ENCODE peak calls at places on chromosomes 13 and 19, in four cellular contexts. One of them, this sample, is unnamed.

GRCh38 chr13:93230466-93230865 is 3.9 kb downstream of the GPC6 start:
- DNase-seq in hepatocyte: peak
- DNase-seq in SJSA1: no peak
- DNase-seq in PC-9: no peak
- DNase-seq in this sample: no peak

GRCh38 chr19:47514151-47514868 is 553 bp downstream of the NAPA start:
- DNase-seq in PC-9: no peak
- DNase-seq in hepatocyte: peak
- DNase-seq in SJSA1: no peak
- DNase-seq in this sample: no peak

GRCh38 chr19:40246292-40247073 is 20.0 kb upstream of the CCNP start:
- DNase-seq in SJSA1: no peak
- DNase-seq in hepatocyte: no peak
- DNase-seq in PC-9: no peak
- DNase-seq in this sample: no peak

GRCh38 chr19:44615529-44616247 is 2.3 kb downstream of the IGSF23 start:
- DNase-seq in PC-9: no peak
- DNase-seq in SJSA1: no peak
- DNase-seq in hepatocyte: peak
- DNase-seq in this sample: no peak

GRCh38 chr19:3094638-3095374 is 644 bp downstream of the GNA11 start:
- DNase-seq in PC-9: no peak
- DNase-seq in SJSA1: no peak
- DNase-seq in hepatocyte: peak
- DNase-seq in this sample: no peak

GRCh38 chr13:106455777-106456176 is 79.7 kb downstream of the EFNB2 start:
- DNase-seq in SJSA1: peak
- DNase-seq in hepatocyte: no peak
- DNase-seq in PC-9: no peak
- DNase-seq in this sample: no peak

GRCh38 chr13:114112231-114112825 is 20.1 kb downstream of the RASA3 start:
- DNase-seq in hepatocyte: no peak
- DNase-seq in SJSA1: no peak
- DNase-seq in PC-9: no peak
- DNase-seq in this sample: no peak

GRCh38 chr19:18091217-18091608 is 4.5 kb upstream of the IL12RB1 start:
- DNase-seq in SJSA1: no peak
- DNase-seq in PC-9: no peak
- DNase-seq in hepatocyte: no peak
- DNase-seq in this sample: no peak

GRCh38 chr19:34393629-34394028 is 10.6 kb upstream of the PDCD2L start:
- DNase-seq in hepatocyte: no peak
- DNase-seq in SJSA1: no peak
- DNase-seq in PC-9: no peak
- DNase-seq in this sample: no peak

GRCh38 chr19:37905936-37906867 is at the start of gene WDR87:
- DNase-seq in hepatocyte: peak
- DNase-seq in SJSA1: no peak
- DNase-seq in PC-9: peak
- DNase-seq in this sample: no peak

GRCh38 chr13:45546410-45546765 is 69.2 kb downstream of the ERICH6B start:
- DNase-seq in SJSA1: no peak
- DNase-seq in hepatocyte: no peak
- DNase-seq in PC-9: no peak
- DNase-seq in this sample: no peak

GRCh38 chr13:45511310-45512147 is 46.8 kb downstream of the COG3 start:
- DNase-seq in hepatocyte: peak
- DNase-seq in SJSA1: no peak
- DNase-seq in PC-9: peak
- DNase-seq in this sample: no peak

GRCh38 chr19:39325778-39326680 is 5.4 kb upstream of the LRFN1 start:
- DNase-seq in PC-9: no peak
- DNase-seq in hepatocyte: no peak
- DNase-seq in SJSA1: no peak
- DNase-seq in this sample: no peak

GRCh38 chr13:43200736-43201135 is 177.3 kb downstream of the DNAJC15 start:
- DNase-seq in hepatocyte: no peak
- DNase-seq in PC-9: no peak
- DNase-seq in SJSA1: no peak
- DNase-seq in this sample: no peak

GRCh38 chr13:111967572-111968201 is 99.3 kb upstream of the SOX1 start:
- DNase-seq in hepatocyte: no peak
- DNase-seq in PC-9: no peak
- DNase-seq in SJSA1: no peak
- DNase-seq in this sample: no peak

GRCh38 chr13:45167611-45168554 is 33.0 kb downstream of the KCTD4 start:
- DNase-seq in hepatocyte: peak
- DNase-seq in SJSA1: peak
- DNase-seq in PC-9: peak
- DNase-seq in this sample: peak

GRCh38 chr19:32691952-32692726 is 518 bp downstream of the NUDT19 start:
- DNase-seq in hepatocyte: peak
- DNase-seq in SJSA1: peak
- DNase-seq in PC-9: peak
- DNase-seq in this sample: no peak

GRCh38 chr19:17616961-17617806 is 61.7 kb downstream of the COLGALT1 start:
- DNase-seq in PC-9: no peak
- DNase-seq in hepatocyte: peak
- DNase-seq in SJSA1: no peak
- DNase-seq in this sample: peak

GRCh38 chr19:49340865-49341718 is 5.9 kb downstream of the CD37 start:
- DNase-seq in SJSA1: no peak
- DNase-seq in PC-9: no peak
- DNase-seq in hepatocyte: no peak
- DNase-seq in this sample: no peak

GRCh38 chr13:74755065-74755464 is 620.9 kb upstream of the KLF12 start:
- DNase-seq in PC-9: no peak
- DNase-seq in SJSA1: no peak
- DNase-seq in hepatocyte: no peak
- DNase-seq in this sample: no peak

GRCh38 chr19:12485571-12485970 is 955 bp upstream of the ZNF709 start:
- DNase-seq in PC-9: no peak
- DNase-seq in SJSA1: no peak
- DNase-seq in hepatocyte: no peak
- DNase-seq in this sample: no peak

GRCh38 chr19:12481781-12482504 is 2.7 kb downstream of the ZNF709 start:
- DNase-seq in hepatocyte: no peak
- DNase-seq in PC-9: no peak
- DNase-seq in SJSA1: no peak
- DNase-seq in this sample: no peak

GRCh38 chr19:12482505-12482886 is 2.1 kb downstream of the ZNF709 start:
- DNase-seq in hepatocyte: no peak
- DNase-seq in PC-9: no peak
- DNase-seq in SJSA1: no peak
- DNase-seq in this sample: no peak

GRCh38 chr19:12484371-12485322 is at the start of gene ZNF709:
- DNase-seq in PC-9: peak
- DNase-seq in hepatocyte: peak
- DNase-seq in SJSA1: peak
- DNase-seq in this sample: no peak

DNA sequence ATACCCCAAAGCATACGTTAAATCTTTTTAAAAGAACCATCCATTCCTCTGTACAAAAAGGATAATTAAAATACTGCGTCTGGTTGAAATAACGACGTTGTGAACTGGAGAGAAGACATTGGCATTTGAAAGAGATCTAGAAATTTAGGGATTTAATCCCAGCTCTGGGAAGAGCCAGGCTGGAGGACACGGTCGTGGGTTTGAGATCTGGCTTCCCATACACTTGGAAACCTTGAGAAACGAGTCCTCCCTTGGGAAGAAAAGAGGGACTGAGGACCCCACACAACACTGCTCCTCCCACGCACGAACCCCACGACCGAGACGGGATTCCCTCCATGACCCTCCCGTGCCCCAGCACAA is 625 bp downstream of the ZNF709 start:
- DNase-seq in PC-9: no peak
- DNase-seq in hepatocyte: no peak
- DNase-seq in SJSA1: no peak
- DNase-seq in this sample: no peak
- H3K27ac ChIP-seq in PC-9: no peak
- H3K27ac ChIP-seq in hepatocyte: peak
- H3K27ac ChIP-seq in SJSA1: no peak
- H3K27ac ChIP-seq in this sample: no peak

GRCh38 chr13:97316390-97316789 is 94.3 kb downstream of the MBNL2 start:
- DNase-seq in PC-9: no peak
- DNase-seq in hepatocyte: no peak
- DNase-seq in SJSA1: no peak
- DNase-seq in this sample: no peak
- H3K27ac ChIP-seq in PC-9: no peak
- H3K27ac ChIP-seq in hepatocyte: no peak
- H3K27ac ChIP-seq in SJSA1: no peak
- H3K27ac ChIP-seq in this sample: no peak

DNA sequence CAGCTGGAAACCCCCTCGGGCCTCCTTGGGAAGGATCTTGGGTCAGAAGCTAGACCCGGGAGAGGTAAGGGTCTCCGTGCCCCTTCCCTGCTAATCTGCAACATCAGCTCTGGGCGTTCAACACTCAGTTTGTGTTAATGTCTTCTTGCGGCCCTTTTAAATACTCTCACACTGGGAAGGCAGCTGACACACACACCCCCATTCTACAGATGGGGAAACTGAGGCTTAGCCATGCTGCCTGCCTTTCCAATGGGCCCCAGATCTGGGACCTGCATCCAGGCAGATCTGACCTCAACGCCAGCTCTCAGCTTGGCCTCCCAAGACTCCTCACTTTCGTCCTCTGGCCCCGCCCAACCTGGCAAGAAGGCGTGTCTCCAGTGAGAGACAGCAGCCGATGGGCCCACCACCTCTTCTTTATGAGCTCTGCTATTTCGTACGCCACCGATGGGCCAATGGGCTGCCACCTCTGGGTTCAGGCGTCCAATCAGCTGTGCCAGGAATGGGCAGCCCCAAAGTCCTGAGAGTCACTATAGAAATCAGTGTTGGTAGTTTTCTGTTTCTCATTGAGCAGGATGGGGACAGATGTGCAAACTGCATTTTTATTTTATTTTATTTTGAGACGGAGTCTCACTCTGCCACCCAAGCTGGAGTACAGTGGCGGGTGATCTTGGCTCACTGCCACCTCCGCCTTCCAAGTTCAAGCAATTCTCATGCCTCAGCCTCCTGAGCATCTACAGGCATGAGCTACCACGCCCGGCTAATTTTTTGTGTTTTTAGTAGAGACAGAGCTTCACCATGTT is 43.8 kb downstream of the DNM2 start:
- DNase-seq in SJSA1: no peak
- DNase-seq in PC-9: peak
- DNase-seq in hepatocyte: no peak
- DNase-seq in this sample: no peak
- H3K27ac ChIP-seq in SJSA1: no peak
- H3K27ac ChIP-seq in PC-9: peak
- H3K27ac ChIP-seq in hepatocyte: no peak
- H3K27ac ChIP-seq in this sample: peak

GRCh38 chr13:52096748-52097147 is 32.1 kb downstream of the NEK5 start:
- DNase-seq in PC-9: no peak
- DNase-seq in SJSA1: no peak
- DNase-seq in hepatocyte: no peak
- DNase-seq in this sample: no peak

GRCh38 chr13:52092087-52092486 is 36.8 kb downstream of the NEK5 start:
- DNase-seq in PC-9: no peak
- DNase-seq in hepatocyte: no peak
- DNase-seq in SJSA1: no peak
- DNase-seq in this sample: no peak

GRCh38 chr13:52097197-52097596 is 31.7 kb downstream of the NEK5 start:
- DNase-seq in SJSA1: no peak
- DNase-seq in hepatocyte: no peak
- DNase-seq in PC-9: no peak
- DNase-seq in this sample: no peak

GRCh38 chr13:52096062-52096461 is 32.8 kb downstream of the NEK5 start:
- DNase-seq in hepatocyte: no peak
- DNase-seq in SJSA1: no peak
- DNase-seq in PC-9: no peak
- DNase-seq in this sample: no peak

GRCh38 chr13:52091473-52091872 is 37.4 kb downstream of the NEK5 start:
- DNase-seq in PC-9: no peak
- DNase-seq in SJSA1: no peak
- DNase-seq in hepatocyte: no peak
- DNase-seq in this sample: no peak
- H3K27ac ChIP-seq in PC-9: no peak
- H3K27ac ChIP-seq in SJSA1: no peak
- H3K27ac ChIP-seq in hepatocyte: no peak
- H3K27ac ChIP-seq in this sample: no peak

This sample was measured in epithelial cell of prostate.